ENCODE peak calls at places on chromosomes 12 and 14, in nine cellular contexts. Y is pancreas; J is endothelial cell of umbilical vein; P is ascending aorta; W is WERI-Rb-1; K is Peyer's patch; C is mesenchymal stem cell; F is CD8-positive, alpha-beta memory T cell; S is OCI-LY7. R is an unnamed sample.

GRCh38 chr14:101713641-101714349 is 47.7 kb upstream of the PPP2R5C start:
- DNase-seq in Y (no peak), J (no peak), P (no peak), W (no peak), K (peak; percentile 14), C (no peak), F (peak; percentile 59), S (no peak), R (no peak)

GRCh38 chr12:50110762-50111416 is 1.1 kb upstream of the COX14 start:
- DNase-seq in Y (peak; percentile 63), J (no peak), P (peak; percentile 89), W (peak; percentile 18), K (peak; percentile 73), C (peak; percentile 58), F (no peak), S (peak; percentile 84), R (peak; percentile 81)

GRCh38 chr14:61766136-61766535 is 3.9 kb downstream of the SNAPC1 start:
- DNase-seq in Y (no peak), J (peak; percentile 31), P (no peak), W (no peak), K (no peak), C (no peak), F (no peak), S (no peak), R (no peak)

GRCh38 chr12:21773263-21773741 is 1.2 kb downstream of the KCNJ8 start:
- DNase-seq in Y (peak; percentile 77), J (no peak), P (peak; percentile 62), W (peak; percentile 89), K (no peak), C (no peak), F (no peak), S (no peak), R (peak; percentile 50)

GRCh38 chr14:89953602-89954001 is 928 bp downstream of the EFCAB11 start:
- DNase-seq in Y (no peak), J (no peak), P (no peak), W (no peak), K (no peak), C (no peak), F (no peak), S (no peak), R (no peak)

GRCh38 chr12:94263905-94264655 is 115.7 kb downstream of the PLXNC1 start:
- DNase-seq in Y (no peak), J (no peak), P (no peak), W (no peak), K (no peak), C (no peak), F (no peak), S (no peak), R (peak; percentile 84)

GRCh38 chr14:80638620-80639215 is 302.8 kb downstream of the CEP128 start:
- DNase-seq in Y (no peak), J (peak; percentile 81), P (no peak), W (no peak), K (no peak), C (peak; percentile 51), F (no peak), S (no peak), R (no peak)

GRCh38 chr14:41785696-41786095 is 179.0 kb downstream of the LRFN5 start:
- DNase-seq in Y (no peak), J (no peak), P (no peak), W (peak; percentile 6), K (no peak), C (no peak), F (no peak), S (no peak), R (no peak)

GRCh38 chr12:54066408-54066807 is 12.8 kb downstream of the HOXC4 start:
- DNase-seq in Y (no peak), J (no peak), P (no peak), W (no peak), K (no peak), C (no peak), F (no peak), S (no peak), R (no peak)

GRCh38 chr12:81815611-81816010 is 56.5 kb upstream of the PPFIA2 start:
- DNase-seq in Y (no peak), J (no peak), P (no peak), W (no peak), K (no peak), C (no peak), F (no peak), S (no peak), R (no peak)

DNA sequence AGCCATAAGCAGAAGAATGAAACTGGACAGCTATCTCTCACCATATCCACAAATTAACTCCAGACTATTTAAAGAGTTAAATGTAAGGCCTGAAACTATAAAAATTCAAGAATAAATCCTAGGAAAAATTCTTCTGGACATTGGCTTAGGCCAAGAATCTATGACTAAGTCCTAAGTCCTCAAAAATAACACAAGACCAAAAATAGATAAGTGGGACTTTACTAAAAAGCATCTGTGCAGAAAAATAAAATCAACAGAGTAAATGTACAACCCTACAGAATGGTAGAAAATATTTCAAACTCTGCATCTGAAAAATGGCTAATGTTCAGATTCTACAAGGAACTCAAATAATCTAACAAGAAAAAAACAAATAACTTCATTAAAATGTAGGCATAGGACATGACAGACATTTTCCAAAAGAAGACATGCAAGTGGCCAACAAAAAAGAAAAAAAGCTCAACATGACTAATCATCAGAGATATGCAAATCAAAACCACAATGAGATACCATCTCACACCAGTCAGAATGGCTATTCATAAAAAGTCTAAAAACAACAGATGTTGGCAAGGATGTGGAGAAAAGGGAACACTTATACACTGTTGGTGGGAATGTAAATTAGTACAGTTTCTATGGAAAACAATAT is 61.0 kb upstream of the PPFIA2 start:
- DNase-seq in Y (no peak), J (no peak), P (no peak), W (no peak), K (no peak), C (peak; percentile 51), F (no peak), S (no peak), R (no peak)
- H3K4me3 ChIP-seq in Y (no peak overlapping the region), J (no peak overlapping the region), P (no peak overlapping the region), W (no peak overlapping the region), K (no peak overlapping the region), C (no peak overlapping the region), F (no peak overlapping the region), S (no peak overlapping the region), R (no peak overlapping the region)

GRCh38 chr12:48765753-48766162 is 23.1 kb downstream of the ADCY6 start:
- DNase-seq in Y (no peak), J (no peak), P (no peak), W (no peak), K (no peak), C (peak; percentile 89), F (no peak), S (no peak), R (no peak)

GRCh38 chr12:48767047-48767446 is 21.8 kb downstream of the ADCY6 start:
- DNase-seq in Y (no peak), J (no peak), P (no peak), W (no peak), K (no peak), C (peak; percentile 24), F (no peak), S (no peak), R (no peak)

GRCh38 chr12:48768736-48769135 is 20.2 kb downstream of the ADCY6 start:
- DNase-seq in Y (no peak), J (no peak), P (no peak), W (no peak), K (no peak), C (no peak), F (no peak), S (no peak), R (no peak)

GRCh38 chr12:48767521-48767920 is 21.4 kb downstream of the ADCY6 start:
- DNase-seq in Y (no peak), J (no peak), P (no peak), W (no peak), K (no peak), C (no peak), F (no peak), S (no peak), R (no peak)

GRCh38 chr12:48768147-48768546 is 20.7 kb downstream of the ADCY6 start:
- DNase-seq in Y (no peak), J (no peak), P (no peak), W (no peak), K (no peak), C (no peak), F (no peak), S (no peak), R (no peak)
- H3K36me3 ChIP-seq in Y (peaks cover 31% of the 10 kb centered on the region), J (peaks cover 48% of the 10 kb centered on the region), P (peaks cover 70% of the 10 kb centered on the region), W (peaks cover 56% of the 10 kb centered on the region), K (peaks cover 61% of the 10 kb centered on the region), C (peaks cover 53% of the 10 kb centered on the region), F (no peaks in the 10 kb centered on the region), S (no peaks in the 10 kb centered on the region), R (no peaks in the 10 kb centered on the region)

GRCh38 chr12:83666690-83667089 is 980.0 kb downstream of the TMTC2 start:
- DNase-seq in Y (no peak), J (no peak), P (no peak), W (no peak), K (no peak), C (no peak), F (no peak), S (no peak), R (no peak)

GRCh38 chr12:83660727-83661126 is 974.0 kb downstream of the TMTC2 start:
- DNase-seq in Y (no peak), J (no peak), P (no peak), W (no peak), K (no peak), C (no peak), F (no peak), S (no peak), R (no peak)

GRCh38 chr12:83665755-83666154 is 979.0 kb downstream of the TMTC2 start:
- DNase-seq in Y (no peak), J (no peak), P (no peak), W (no peak), K (no peak), C (no peak), F (no peak), S (no peak), R (no peak)

GRCh38 chr12:83664650-83665049 is 977.9 kb downstream of the TMTC2 start:
- DNase-seq in Y (no peak), J (no peak), P (no peak), W (peak; percentile 40), K (no peak), C (no peak), F (no peak), S (no peak), R (no peak)
- H3K27ac ChIP-seq in Y (no peak overlapping the region), J (no peak overlapping the region), P (no peak overlapping the region), W (no peak overlapping the region), K (no peak overlapping the region), C (no peak overlapping the region), F (no peak overlapping the region), S (no peak overlapping the region), R (no peak overlapping the region)

GRCh38 chr14:59415836-59416620 is 49.2 kb downstream of the GPR135 start:
- DNase-seq in Y (no peak), J (no peak), P (no peak), W (no peak), K (no peak), C (no peak), F (no peak), S (no peak), R (no peak)

GRCh38 chr14:59417301-59417700 is 47.9 kb downstream of the GPR135 start:
- DNase-seq in Y (no peak), J (no peak), P (no peak), W (peak; percentile 28), K (no peak), C (no peak), F (no peak), S (no peak), R (no peak)

GRCh38 chr14:59422069-59422881 is 42.9 kb downstream of the GPR135 start:
- DNase-seq in Y (no peak), J (peak; percentile 29), P (peak; percentile 70), W (no peak), K (no peak), C (no peak), F (no peak), S (peak; percentile 64), R (no peak)

GRCh38 chr14:59424707-59425106 is 40.5 kb downstream of the GPR135 start:
- DNase-seq in Y (no peak), J (no peak), P (no peak), W (no peak), K (no peak), C (no peak), F (no peak), S (no peak), R (no peak)

GRCh38 chr14:59419383-59419782 is 45.8 kb downstream of the GPR135 start:
- DNase-seq in Y (no peak), J (no peak), P (no peak), W (no peak), K (no peak), C (no peak), F (no peak), S (no peak), R (no peak)
- H3K4me3 ChIP-seq in Y (no peak overlapping the region), J (no peak overlapping the region), P (no peak overlapping the region), W (no peak overlapping the region), K (no peak overlapping the region), C (no peak overlapping the region), F (no peak overlapping the region), S (no peak overlapping the region), R (no peak overlapping the region)